ENCODE peak calls at places on chromosomes 5 and 9, in seven cellular contexts. H is psoas muscle; F is MM.1S; T is stimulated activated CD8-positive, alpha-beta memory T cell treated with anti-CD3 and anti-CD28 coated beads, Interleukin-15, amount 100 ng/mL, for 1 hour; U is A549; N is glomerular endothelial cell; M is NCI-H1417 treated with DMSO at 0.1 percent for 48 hours. R is an unnamed sample.

GRCh38 chr9:124280176-124280691 is 22.5 kb downstream of the NEK6 start:
- DNase-seq in H (no peak), F (no peak), T (no peak), U (no peak), N (no peak), M (no peak), R (no peak)

GRCh38 chr5:143054480-143054941 is 284.3 kb downstream of the ARHGAP26 start:
- DNase-seq in H (no peak), F (peak; percentile 74), T (no peak), U (no peak), N (no peak), M (no peak), R (peak; percentile 56)

GRCh38 chr5:647311-647710 is 35.2 kb downstream of the CEP72 start:
- DNase-seq in H (no peak), F (no peak), T (no peak), U (no peak), N (no peak), M (no peak), R (no peak)

GRCh38 chr9:103798620-103799019 is 295.5 kb upstream of the SMC2 start:
- DNase-seq in H (no peak), F (peak; percentile 81), T (no peak), U (peak; percentile 38), N (no peak), M (no peak), R (no peak)

GRCh38 chr9:110446171-110446570 is 108.5 kb upstream of the TXNDC8 start:
- DNase-seq in H (no peak), F (no peak), T (no peak), U (no peak), N (no peak), M (no peak), R (no peak)

GRCh38 chr9:133067006-133067405 is 5.2 kb downstream of the CEL start:
- DNase-seq in H (no peak), F (no peak), T (no peak), U (no peak), N (no peak), M (no peak), R (no peak)

GRCh38 chr5:15326471-15326870 is 173.5 kb upstream of the FBXL7 start:
- DNase-seq in H (no peak), F (no peak), T (no peak), U (no peak), N (no peak), M (no peak), R (no peak)

GRCh38 chr9:22129134-22129533 is 120.0 kb upstream of the CDKN2B start:
- DNase-seq in H (no peak), F (no peak), T (no peak), U (no peak), N (no peak), M (no peak), R (no peak)

GRCh38 chr5:109199294-109199693 is 210.5 kb downstream of the PJA2 start:
- DNase-seq in H (no peak), F (no peak), T (no peak), U (no peak), N (no peak), M (no peak), R (no peak)

GRCh38 chr5:149257875-149258705 is 13.6 kb upstream of the AFAP1L1 start:
- DNase-seq in H (no peak), F (no peak), T (no peak), U (no peak), N (no peak), M (no peak), R (no peak)

GRCh38 chr9:98602839-98603238 is 105.9 kb downstream of the GABBR2 start:
- DNase-seq in H (no peak), F (no peak), T (no peak), U (no peak), N (no peak), M (no peak), R (no peak)

GRCh38 chr9:35353731-35354365 is 136.1 kb upstream of the RUSC2 start:
- DNase-seq in H (no peak), F (peak; percentile 15), T (no peak), U (no peak), N (no peak), M (no peak), R (no peak)

GRCh38 chr5:142587354-142587965 is 98.4 kb downstream of the FGF1 start:
- DNase-seq in H (no peak), F (peak; percentile 42), T (no peak), U (peak; percentile 22), N (no peak), M (no peak), R (peak; percentile 58)

GRCh38 chr5:98108497-98108896 is 665.0 kb upstream of the RGMB start:
- DNase-seq in H (no peak), F (no peak), T (no peak), U (no peak), N (peak; percentile 63), M (no peak), R (no peak)

GRCh38 chr5:126016256-126016655 is 407.0 kb upstream of the GRAMD2B start:
- DNase-seq in H (no peak), F (no peak), T (no peak), U (no peak), N (no peak), M (no peak), R (no peak)

GRCh38 chr5:4361626-4362281 is 766.1 kb downstream of the IRX1 start:
- DNase-seq in H (no peak), F (no peak), T (no peak), U (no peak), N (no peak), M (no peak), R (no peak)

GRCh38 chr9:36091028-36091953 is 45.2 kb upstream of the GLIPR2 start:
- DNase-seq in H (no peak), F (no peak), T (no peak), U (no peak), N (peak; percentile 61), M (no peak), R (peak; percentile 87)

GRCh38 chr5:65927497-65928340 is 1.3 kb downstream of the ERBIN start:
- DNase-seq in H (no peak), F (peak; percentile 50), T (no peak), U (peak; percentile 52), N (peak; percentile 39), M (no peak), R (no peak)

GRCh38 chr5:7828269-7828668 is 22.7 kb downstream of the CFAP90 start:
- DNase-seq in H (no peak), F (no peak), T (no peak), U (no peak), N (no peak), M (no peak), R (no peak)

R was measured in mucosa of descending colon.